ENCODE peak calls at places on chromosomes 13 and 19, in seven cellular contexts. J is AG10803, D is heart left ventricle, G is stomach, S is RWPE1, M is neural crest cell, I is adrenal gland. T is an unnamed sample.

GRCh38 chr19:3785938-3786824 is at the start of gene MATK:
- DNase-seq in J (no peak), D (no peak), G (no peak), S (peak), M (no peak), I (no peak), T (peak)

GRCh38 chr19:887072-887471 is 5.9 kb downstream of the MED16 start:
- DNase-seq in J (peak), D (no peak), G (no peak), S (no peak), M (no peak), I (peak), T (no peak)

GRCh38 chr13:44132710-44133109 is 240.9 kb upstream of the SERP2 start:
- DNase-seq in J (peak), D (peak), G (peak), S (no peak), M (no peak), I (peak), T (no peak)

GRCh38 chr13:58921129-58921528 is 1242.6 kb downstream of the DIAPH3 start:
- DNase-seq in J (no peak), D (no peak), G (no peak), S (no peak), M (no peak), I (no peak), T (no peak)

GRCh38 chr13:107466326-107466725 is 749.0 kb downstream of the LIG4 start:
- DNase-seq in J (peak), D (no peak), G (no peak), S (peak), M (no peak), I (no peak), T (no peak)

GRCh38 chr19:56085571-56086275 is 35.4 kb downstream of the ZNF787 start:
- DNase-seq in J (peak), D (no peak), G (no peak), S (no peak), M (no peak), I (peak), T (peak)

GRCh38 chr13:96993660-96994029 is 631 bp downstream of the OXGR1 start:
- DNase-seq in J (no peak), D (no peak), G (no peak), S (no peak), M (no peak), I (no peak), T (no peak)

GRCh38 chr19:16814526-16815100 is 14.6 kb upstream of the SIN3B start:
- DNase-seq in J (peak), D (no peak), G (no peak), S (no peak), M (no peak), I (no peak), T (no peak)

GRCh38 chr19:37999309-38000213 is 92.6 kb downstream of the SIPA1L3 start:
- DNase-seq in J (peak), D (peak), G (no peak), S (peak), M (no peak), I (peak), T (no peak)

GRCh38 chr19:30664358-30665058 is 292.3 kb downstream of the ZNF536 start:
- DNase-seq in J (peak), D (no peak), G (peak), S (no peak), M (no peak), I (peak), T (no peak)

GRCh38 chr13:73903561-73903960 is 230.6 kb downstream of the KLF12 start:
- DNase-seq in J (no peak), D (no peak), G (no peak), S (no peak), M (no peak), I (no peak), T (no peak)

GRCh38 chr19:55681131-55682087 is 6.4 kb downstream of the EPN1 start:
- DNase-seq in J (peak), D (no peak), G (no peak), S (no peak), M (no peak), I (peak), T (no peak)

GRCh38 chr19:679418-680286 is 3.5 kb downstream of the FSTL3 start:
- DNase-seq in J (peak), D (peak), G (peak), S (peak), M (peak), I (peak), T (peak)

GRCh38 chr19:5228932-5229777 is 111.5 kb downstream of the PTPRS start:
- DNase-seq in J (no peak), D (no peak), G (no peak), S (peak), M (no peak), I (no peak), T (no peak)

GRCh38 chr19:41904118-41904870 is 21.3 kb downstream of the ARHGEF1 start:
- DNase-seq in J (no peak), D (no peak), G (peak), S (no peak), M (no peak), I (no peak), T (no peak)

GRCh38 chr13:76820759-76821158 is 65.4 kb downstream of the KCTD12 start:
- DNase-seq in J (peak), D (no peak), G (no peak), S (no peak), M (no peak), I (peak), T (no peak)

GRCh38 chr13:65653548-65654078 is 1576.5 kb downstream of the PCDH9 start:
- DNase-seq in J (no peak), D (no peak), G (no peak), S (no peak), M (no peak), I (no peak), T (no peak)

GRCh38 chr19:1254081-1254527 is 5.7 kb downstream of the MIDN start:
- DNase-seq in J (no peak), D (peak), G (no peak), S (no peak), M (no peak), I (peak), T (no peak)

GRCh38 chr13:36430247-36431203 is 1.8 kb upstream of the CCNA1 start:
- DNase-seq in J (no peak), D (no peak), G (peak), S (no peak), M (no peak), I (no peak), T (no peak)

GRCh38 chr13:98368019-98368418 is 190.9 kb upstream of the RNF113B start:
- DNase-seq in J (peak), D (no peak), G (no peak), S (no peak), M (no peak), I (no peak), T (no peak)

GRCh38 chr13:93788456-93788855 is 561.8 kb downstream of the GPC6 start:
- DNase-seq in J (no peak), D (no peak), G (no peak), S (no peak), M (no peak), I (no peak), T (no peak)

GRCh38 chr13:37889811-37890210 is 20.2 kb upstream of the TRPC4 start:
- DNase-seq in J (no peak), D (no peak), G (no peak), S (no peak), M (no peak), I (no peak), T (no peak)

GRCh38 chr19:47886010-47886559 is at the start of gene SULT2A1:
- DNase-seq in J (no peak), D (no peak), G (no peak), S (no peak), M (no peak), I (no peak), T (no peak)

GRCh38 chr13:85137516-85137915 is 661.7 kb downstream of the SLITRK6 start:
- DNase-seq in J (no peak), D (no peak), G (no peak), S (no peak), M (no peak), I (no peak), T (no peak)

GRCh38 chr19:16266586-16266942 is 58.1 kb upstream of the KLF2 start:
- DNase-seq in J (no peak), D (no peak), G (no peak), S (no peak), M (no peak), I (no peak), T (no peak)

GRCh38 chr13:103187621-103188020 is 121.4 kb upstream of the SLC10A2 start:
- DNase-seq in J (no peak), D (no peak), G (no peak), S (no peak), M (no peak), I (no peak), T (no peak)

GRCh38 chr13:37290691-37291090 is 185.2 kb upstream of the CSNK1A1L start:
- DNase-seq in J (no peak), D (no peak), G (no peak), S (no peak), M (no peak), I (no peak), T (no peak)

GRCh38 chr13:25171517-25172302 is at the start of gene AMER2:
- DNase-seq in J (peak), D (no peak), G (no peak), S (no peak), M (peak), I (peak), T (peak)

GRCh38 chr19:40806385-40807146 is 7.6 kb downstream of the EGLN2 start:
- DNase-seq in J (peak), D (peak), G (peak), S (peak), M (peak), I (peak), T (peak)
- TF ChIP-seq CTCF in J (peak), D (peak), G (peak), S (peak), M (peak), I (peak), T (peak)

GRCh38 chr13:75016225-75016624 is 465.7 kb downstream of the TBC1D4 start:
- DNase-seq in J (no peak), D (no peak), G (no peak), S (no peak), M (no peak), I (no peak), T (no peak)
- TF ChIP-seq CTCF in J (no peak), D (no peak), G (no peak), S (no peak), M (no peak), I (no peak), T (no peak)

GRCh38 chr19:35195822-35196221 is 32.7 kb downstream of the FAM187B start:
- DNase-seq in J (peak), D (no peak), G (no peak), S (no peak), M (no peak), I (peak), T (no peak)

GRCh38 chr19:35199481-35199880 is 29.1 kb downstream of the FAM187B start:
- DNase-seq in J (no peak), D (no peak), G (no peak), S (no peak), M (no peak), I (no peak), T (no peak)

DNA sequence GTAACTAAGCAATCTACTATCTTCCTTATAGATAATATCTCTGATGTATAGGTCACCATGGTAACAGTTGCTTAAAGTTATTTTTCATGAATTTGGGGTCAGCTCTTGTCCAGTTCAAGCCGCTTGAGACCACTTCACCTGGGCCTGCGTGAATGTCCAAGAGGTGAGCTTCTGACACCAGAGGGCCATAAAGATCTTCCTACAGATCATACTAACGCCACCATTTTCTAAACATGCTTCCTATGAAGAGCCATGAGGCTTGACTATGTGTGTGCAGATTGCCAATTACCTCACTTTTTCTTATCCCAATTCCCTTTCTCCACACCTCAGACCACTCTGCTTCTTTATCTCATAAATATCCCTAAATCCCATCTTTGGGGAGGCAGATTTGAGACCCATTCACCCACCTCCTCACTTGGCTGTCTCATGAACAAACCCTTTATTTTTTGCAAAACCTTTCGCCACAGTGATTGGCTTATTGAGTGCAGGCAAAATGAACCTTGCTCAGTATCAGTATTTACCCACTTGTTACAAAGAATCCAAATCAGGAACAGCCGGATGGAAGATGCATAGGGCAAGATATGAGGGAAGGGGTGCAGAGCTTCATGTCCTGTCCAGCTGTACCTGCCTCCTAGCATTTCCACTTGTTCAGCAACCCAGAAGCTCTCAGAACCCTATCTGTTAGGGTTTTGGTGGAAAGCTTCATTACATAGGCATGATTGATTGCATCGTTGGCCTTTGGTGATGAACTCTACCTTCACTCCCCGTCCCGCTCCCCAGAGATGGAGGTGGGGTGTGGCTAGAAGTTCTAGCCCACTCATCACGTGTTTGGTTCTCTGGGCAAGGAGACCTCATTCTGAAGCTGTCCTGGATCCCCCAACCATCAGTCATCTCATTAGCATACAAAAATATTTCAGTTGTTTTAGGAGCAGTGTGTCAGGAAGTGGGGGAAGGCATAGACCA is 34.2 kb downstream of the FAM187B start:
- DNase-seq in J (no peak), D (no peak), G (no peak), S (no peak), M (no peak), I (peak), T (no peak)
- TF ChIP-seq CTCF in J (no peak), D (no peak), G (no peak), S (no peak), M (no peak), I (no peak), T (no peak)

DNA sequence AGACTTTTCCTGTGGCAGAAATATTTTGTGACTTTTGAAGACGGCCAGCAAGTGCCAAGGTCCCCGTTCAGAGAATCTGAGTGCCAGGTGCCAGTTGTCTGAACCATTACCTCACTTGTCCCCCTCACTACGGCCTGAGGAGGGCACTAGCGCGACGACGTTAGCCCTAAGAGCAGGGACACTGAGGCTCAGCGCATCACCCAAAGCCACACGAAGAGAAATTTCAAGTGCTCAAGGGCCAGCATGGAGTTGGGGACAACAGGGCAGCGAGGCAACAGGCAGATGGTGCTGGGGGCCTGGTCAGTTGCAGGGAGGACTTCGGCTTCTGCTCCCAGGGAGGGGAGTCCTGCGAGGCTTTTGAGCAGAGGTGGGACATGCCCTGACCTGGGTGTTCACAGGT is 9.5 kb upstream of the TYK2 start:
- DNase-seq in J (no peak), D (no peak), G (no peak), S (no peak), M (no peak), I (no peak), T (peak)
- TF ChIP-seq CTCF in J (peak), D (peak), G (no peak), S (no peak), M (peak), I (no peak), T (peak)

GRCh38 chr13:49683489-49683888 is 7.8 kb downstream of the EBPL start:
- DNase-seq in J (no peak), D (no peak), G (no peak), S (no peak), M (no peak), I (no peak), T (peak)

GRCh38 chr13:49681837-49682236 is 9.4 kb downstream of the EBPL start:
- DNase-seq in J (peak), D (no peak), G (no peak), S (no peak), M (no peak), I (no peak), T (no peak)

GRCh38 chr13:49678172-49678914 is 12.9 kb downstream of the EBPL start:
- DNase-seq in J (no peak), D (no peak), G (no peak), S (no peak), M (no peak), I (no peak), T (no peak)

GRCh38 chr13:49676581-49677298 is 14.5 kb downstream of the EBPL start:
- DNase-seq in J (no peak), D (no peak), G (no peak), S (no peak), M (no peak), I (no peak), T (no peak)

GRCh38 chr13:49679244-49679643 is 12.0 kb downstream of the EBPL start:
- DNase-seq in J (no peak), D (no peak), G (peak), S (no peak), M (no peak), I (no peak), T (peak)
- TF ChIP-seq CTCF in J (peak), D (no peak), G (no peak), S (no peak), M (no peak), I (no peak), T (no peak)

GRCh38 chr19:13152854-13153626 is 2.8 kb downstream of the IER2 start:
- DNase-seq in J (peak), D (peak), G (peak), S (peak), M (peak), I (peak), T (peak)
- TF ChIP-seq CTCF in J (peak), D (peak), G (no peak), S (peak), M (peak), I (peak), T (peak)